ENCODE peak calls at places on chromosomes 12 and 14, in ten cellular contexts. J is substantia nigra; G is amniotic stem cell; L is body of pancreas; T is activated T-helper 1 cell treated with anti-CD3 and anti-CD28 coated beads, Interleukin-2, amount 50 U/mL, for 16 hours; P is stimulated activated CD4-positive, alpha-beta T cell treated with anti-CD3 and anti-CD28 coated beads, Interleukin-4, amount 100 ng/mL, for 48 hours; H is endothelial cell; M is T follicular helper cell; K is stimulated activated CD8-positive, alpha-beta memory T cell treated with anti-CD3 and anti-CD28 coated beads, Interleukin-4, amount 100 ng/mL, for 48 hours; F is NCI-H1417. S is an unnamed sample.

GRCh38 chr14:51792819-51793218 is 67.6 kb upstream of the GNG2 start:
- DNase-seq in J (no peak), G (no peak), L (no peak), T (no peak), P (no peak), H (no peak), M (no peak), K (no peak), F (no peak), S (no peak)

GRCh38 chr12:10196210-10196609 is 16.5 kb upstream of the GABARAPL1 start:
- DNase-seq in J (no peak), G (no peak), L (no peak), T (no peak), P (no peak), H (no peak), M (no peak), K (no peak), F (no peak), S (no peak)

GRCh38 chr12:99055294-99055693 is 410.2 kb downstream of the APAF1 start:
- DNase-seq in J (no peak), G (no peak), L (no peak), T (no peak), P (no peak), H (no peak), M (no peak), K (no peak), F (no peak), S (no peak)

GRCh38 chr12:76275511-76276093 is 72.6 kb downstream of the BBS10 start:
- DNase-seq in J (no peak), G (no peak), L (no peak), T (no peak), P (no peak), H (no peak), M (no peak), K (no peak), F (no peak), S (no peak)

GRCh38 chr14:81205639-81206038 is 15.1 kb downstream of the GTF2A1 start:
- DNase-seq in J (no peak), G (no peak), L (no peak), T (no peak), P (no peak), H (no peak), M (no peak), K (no peak), F (no peak), S (no peak)

GRCh38 chr14:69291891-69292586 is 32.1 kb downstream of the GALNT16 start:
- DNase-seq in J (no peak), G (no peak), L (no peak), T (no peak), P (no peak), H (no peak), M (no peak), K (no peak), F (no peak), S (no peak)

GRCh38 chr14:75986439-75986765 is 839 bp downstream of the IFT43 start:
- DNase-seq in J (no peak), G (no peak), L (no peak), T (no peak), P (no peak), H (no peak), M (no peak), K (no peak), F (no peak), S (no peak)

GRCh38 chr12:114688256-114688845 is 4.4 kb upstream of the TBX3 start:
- DNase-seq in J (no peak), G (no peak), L (no peak), T (no peak), P (no peak), H (no peak), M (no peak), K (no peak), F (no peak), S (no peak)

S was measured in T-cell.